ENCODE peak calls at places on chromosomes 4 and X, in nine cellular contexts. U is tibial artery; L is left ventricle myocardium inferior; V is effector memory CD4-positive, alpha-beta T cell; R is stomach; Q is testis; A is lung; W is Peyer's patch; Z is H9. P is an unnamed sample. For H3K9me3, the result is how much of the 10 kb centered on the place peaks cover.

GRCh38 chr4:139656614-139657486 is 8.8 kb upstream of the MGST2 start:
- DNase-seq in Z (peak), L (peak), U (peak), R (peak), Q (peak), V (peak), W (peak), A (peak), P (peak)

GRCh38 chr4:79445371-79445781 is 37.3 kb upstream of the GK2 start:
- DNase-seq in U (no peak), Z (no peak), A (no peak), L (no peak), Q (peak), W (no peak), R (no peak), V (no peak), P (no peak)

GRCh38 chrX:120468825-120469525 is at the start of gene LAMP2:
- DNase-seq in U (peak), V (peak), W (peak), Q (peak), A (peak), R (peak), L (peak), Z (peak), P (peak)

GRCh38 chr4:154124539-154125255 is 335.8 kb upstream of the SFRP2 start:
- DNase-seq in L (no peak), W (no peak), A (no peak), R (no peak), V (no peak), U (no peak), Q (no peak), Z (no peak), P (no peak)

GRCh38 chr4:106982711-106983211 is 53.4 kb downstream of the DKK2 start:
- DNase-seq in R (no peak), A (no peak), U (no peak), L (no peak), W (no peak), Q (no peak), Z (no peak), V (no peak), P (no peak)

GRCh38 chr4:172751550-172751949 is 417.1 kb upstream of the GALNT7 start:
- DNase-seq in V (no peak), A (no peak), L (no peak), Z (no peak), U (no peak), R (no peak), Q (no peak), W (no peak), P (no peak)

GRCh38 chrX:149512225-149512885 is 7.2 kb upstream of the IDS start:
- DNase-seq in V (peak), R (peak), Z (peak), Q (peak), L (peak), W (peak), U (no peak), A (no peak), P (no peak)

GRCh38 chrX:15334561-15334960 is 762 bp downstream of the PIGA start:
- DNase-seq in V (peak), Q (no peak), Z (no peak), W (no peak), A (no peak), U (no peak), R (no peak), L (no peak), P (peak)

GRCh38 chr4:101651778-101652177 is 138.8 kb upstream of the BANK1 start:
- DNase-seq in W (no peak), V (no peak), L (peak), R (no peak), U (no peak), A (no peak), Q (no peak), Z (no peak), P (no peak)

GRCh38 chr4:89661490-89661889 is 175.5 kb downstream of the SNCA start:
- DNase-seq in U (no peak), L (no peak), A (no peak), W (no peak), Z (no peak), Q (no peak), R (no peak), V (no peak), P (no peak)

GRCh38 chrX:154378059-154378798 is 866 bp upstream of the EMD start:
- DNase-seq in U (peak), W (no peak), A (peak), V (no peak), L (peak), Q (peak), R (peak), Z (peak), P (no peak)

GRCh38 chr4:105147226-105148151 is 813 bp downstream of the TET2 start:
- DNase-seq in U (no peak), R (peak), A (no peak), V (no peak), Q (peak), L (no peak), Z (peak), W (peak), P (no peak)

GRCh38 chr4:7295917-7296660 is 103.8 kb downstream of the SORCS2 start:
- DNase-seq in Z (no peak), U (no peak), V (no peak), W (no peak), R (no peak), A (peak), Q (peak), L (peak), P (no peak)

GRCh38 chr4:168641811-168642140 is 144.9 kb downstream of the PALLD start:
- DNase-seq in Z (no peak), W (no peak), L (no peak), V (no peak), U (no peak), R (no peak), A (no peak), Q (no peak), P (no peak)

GRCh38 chr4:116016201-116016600 is 902.8 kb upstream of the NDST4 start:
- DNase-seq in V (no peak), R (peak), L (no peak), W (no peak), Z (no peak), Q (no peak), U (no peak), A (no peak), P (no peak)

GRCh38 chr4:127782025-127782274 is 172 bp upstream of the HSPA4L start:
- DNase-seq in A (peak), Z (peak), W (peak), U (peak), L (peak), V (no peak), R (peak), Q (peak), P (no peak)

GRCh38 chrX:147803948-147804347 is 107.8 kb upstream of the FMR1 start:
- DNase-seq in R (no peak), Q (peak), W (no peak), Z (no peak), A (no peak), U (no peak), V (no peak), L (no peak), P (no peak)

GRCh38 chr4:139559692-139560091 is 3.7 kb upstream of the SETD7 start:
- DNase-seq in W (no peak), V (no peak), Z (peak), L (no peak), U (no peak), R (no peak), Q (no peak), A (no peak), P (no peak)

GRCh38 chr4:174058846-174059245 is 224.6 kb downstream of the FBXO8 start:
- DNase-seq in A (no peak), U (no peak), Z (no peak), R (no peak), W (no peak), V (no peak), Q (no peak), L (no peak), P (no peak)

GRCh38 chr4:95293014-95293413 is 255.8 kb downstream of the UNC5C start:
- DNase-seq in U (no peak), V (no peak), W (no peak), Z (no peak), L (no peak), R (no peak), A (no peak), Q (no peak), P (no peak)

GRCh38 chr4:34181311-34181808 is 2063.0 kb downstream of the ARAP2 start:
- DNase-seq in L (no peak), V (no peak), W (no peak), R (no peak), Z (no peak), Q (no peak), U (no peak), A (no peak), P (no peak)

GRCh38 chr4:148214529-148215166 is 227.6 kb downstream of the NR3C2 start:
- DNase-seq in Q (no peak), U (peak), A (no peak), W (no peak), Z (no peak), V (no peak), R (no peak), L (peak), P (no peak)

GRCh38 chrX:136304493-136304892 is 3.7 kb downstream of the ADGRG4 start:
- DNase-seq in Q (no peak), W (no peak), Z (no peak), R (no peak), L (no peak), A (no peak), U (no peak), V (no peak), P (no peak)

GRCh38 chrX:13364230-13364629 is 44.4 kb upstream of the ATXN3L start:
- DNase-seq in Z (no peak), R (no peak), A (no peak), Q (no peak), L (no peak), V (no peak), U (no peak), W (no peak), P (no peak)

GRCh38 chrX:97401154-97401553 is 517.4 kb downstream of the RPA4 start:
- DNase-seq in A (no peak), Z (no peak), L (no peak), U (no peak), Q (no peak), W (no peak), R (no peak), V (no peak), P (no peak)

GRCh38 chr4:176690716-176691115 is 102.0 kb downstream of the VEGFC start:
- DNase-seq in A (no peak), U (no peak), Z (no peak), V (no peak), W (no peak), Q (no peak), L (no peak), R (no peak), P (no peak)

GRCh38 chr4:86013623-86014022 is 346.2 kb downstream of the MAPK10 start:
- DNase-seq in U (no peak), V (no peak), R (no peak), Z (no peak), L (no peak), A (no peak), Q (no peak), W (no peak), P (no peak)

GRCh38 chr4:119040711-119041185 is 94.9 kb upstream of the MYOZ2 start:
- DNase-seq in A (no peak), W (no peak), V (no peak), Q (no peak), L (no peak), Z (peak), R (no peak), U (no peak), P (no peak)

GRCh38 chr4:167119392-167119791 is 114.9 kb downstream of the SPOCK3 start:
- DNase-seq in R (no peak), Z (no peak), U (no peak), Q (no peak), A (no peak), L (no peak), W (no peak), V (no peak), P (no peak)

DNA sequence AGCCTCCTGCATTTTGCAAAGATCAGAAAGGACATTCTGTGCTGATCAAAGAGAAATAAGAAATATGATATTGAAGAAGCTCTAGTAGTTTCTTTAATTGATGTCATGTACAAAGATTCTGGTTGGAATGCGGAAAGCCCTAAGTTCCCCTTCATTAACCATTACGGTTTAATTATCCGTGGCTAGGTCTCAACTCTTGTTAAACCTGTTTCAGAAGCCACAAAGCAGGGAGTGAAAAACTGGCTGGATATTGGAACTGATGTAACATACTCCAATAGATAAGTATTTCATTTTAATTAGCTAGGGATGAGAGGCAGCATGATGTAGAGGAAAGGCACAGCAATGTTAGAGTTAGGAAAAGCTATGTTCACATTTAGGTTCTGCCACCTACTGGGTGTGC is 55.7 kb downstream of the SPANXN3 start:
- DNase-seq in V (no peak), W (no peak), R (no peak), L (no peak), U (no peak), Z (no peak), Q (no peak), A (no peak), P (no peak)
- H3K9me3 ChIP-seq in V (under half), W (under half), R (under half), L (under half), U (under half), Z (under half), Q (under half), A (under half), P (under half)

GRCh38 chr4:8736083-8736825 is 135.4 kb downstream of the HMX1 start:
- DNase-seq in Q (no peak), A (no peak), L (no peak), W (no peak), U (no peak), R (no peak), V (no peak), Z (no peak), P (no peak)
- H3K9me3 ChIP-seq in Q (under half), A (under half), L (under half), W (under half), U (under half), R (under half), V (under half), Z (under half), P (under half)

DNA sequence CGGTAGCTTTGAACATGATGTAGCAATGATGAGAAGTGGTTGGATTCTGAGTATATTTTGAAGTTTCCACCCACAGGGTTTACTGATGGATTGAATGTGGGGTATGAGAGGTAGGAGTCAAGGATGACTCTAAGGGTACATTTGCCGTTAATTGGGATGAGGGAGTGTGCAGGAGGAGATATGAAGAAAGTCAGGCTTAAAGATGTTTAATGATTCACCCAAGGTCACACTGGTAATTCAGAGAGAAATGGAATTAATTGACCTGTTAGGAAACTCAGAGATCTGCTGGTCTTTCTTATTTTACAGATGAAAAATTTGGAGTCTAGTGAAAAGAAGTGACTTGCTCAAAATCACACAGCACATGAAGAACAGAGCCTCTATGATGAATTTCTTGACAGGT is 390.7 kb downstream of the GBA3 start:
- DNase-seq in L (no peak), A (no peak), U (no peak), R (no peak), Z (no peak), W (no peak), V (no peak), Q (no peak), P (no peak)
- H3K9me3 ChIP-seq in L (under half), A (under half), U (under half), R (under half), Z (under half), W (under half), V (under half), Q (under half), P (under half)

DNA sequence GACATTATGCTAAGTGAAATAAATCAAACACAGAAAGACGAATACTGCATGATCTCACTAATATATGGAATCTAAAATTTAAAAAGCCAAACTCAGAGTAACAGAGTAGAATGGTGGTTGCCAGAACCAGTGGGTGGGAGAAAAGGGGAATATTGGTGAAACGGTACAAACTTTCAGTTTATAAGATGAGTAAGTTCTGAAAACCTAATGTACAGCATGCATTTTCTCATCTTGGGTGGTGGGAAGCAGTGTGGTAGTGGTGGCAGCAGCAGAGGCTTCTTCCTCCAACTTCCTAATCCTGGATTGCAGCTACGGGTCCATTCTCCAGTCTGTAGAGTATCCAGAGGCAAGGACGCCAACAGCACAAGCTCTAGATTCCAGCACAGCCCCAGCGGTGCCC is 12.5 kb downstream of the FRYL start:
- DNase-seq in W (no peak), Z (no peak), R (no peak), L (no peak), V (no peak), A (no peak), U (no peak), Q (no peak), P (no peak)
- H3K9me3 ChIP-seq in W (under half), Z (under half), R (under half), L (under half), V (under half), A (under half), U (under half), Q (under half), P (under half)

DNA sequence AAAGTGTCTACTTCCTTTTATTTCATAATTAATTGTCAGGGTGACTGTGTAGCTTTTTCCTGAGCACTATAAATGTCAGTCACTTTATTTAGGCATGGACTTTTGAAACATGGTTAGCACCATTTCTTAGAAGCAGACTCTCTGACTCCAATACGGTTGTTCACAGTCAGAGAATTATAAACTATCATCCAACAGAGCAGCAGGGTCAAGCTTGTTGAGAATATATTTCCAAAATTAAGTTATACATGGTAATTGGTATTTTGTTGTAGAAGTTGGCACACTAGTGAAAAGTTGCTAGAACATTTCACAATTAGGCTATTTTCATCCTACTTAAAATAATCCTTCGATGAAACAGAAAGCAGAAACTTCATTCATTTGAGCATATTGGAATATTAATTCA is 1155.5 kb upstream of the IGFBP7 start:
- DNase-seq in V (no peak), R (no peak), Z (no peak), A (no peak), L (no peak), W (no peak), U (no peak), Q (no peak), P (no peak)
- H3K9me3 ChIP-seq in V (under half), R (under half), Z (under half), A (under half), L (under half), W (under half), U (under half), Q (under half), P (under half)

DNA sequence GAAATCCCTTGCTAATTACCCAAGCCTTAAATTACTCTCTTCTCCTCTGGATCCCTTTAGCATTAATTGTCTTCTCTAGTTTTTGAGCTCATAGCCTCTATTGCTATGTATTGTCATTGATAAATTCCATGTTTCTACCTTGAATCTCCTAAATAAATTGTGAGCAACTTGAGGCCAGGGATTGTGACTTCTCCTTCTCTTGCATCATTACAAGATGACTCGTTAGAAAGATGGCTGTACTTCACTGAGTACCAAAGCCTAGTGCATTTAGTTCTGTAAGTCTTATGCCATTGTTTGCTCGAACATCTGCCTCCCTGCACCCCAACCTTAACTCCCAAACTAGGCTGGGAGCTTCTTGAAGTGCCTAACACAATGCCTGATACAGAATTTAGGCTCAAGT is 15.3 kb downstream of the VSIG4 start:
- DNase-seq in W (no peak), Q (no peak), L (no peak), U (no peak), V (no peak), Z (no peak), R (no peak), A (no peak), P (no peak)
- H3K9me3 ChIP-seq in W (under half), Q (under half), L (under half), U (under half), V (under half), Z (half or more), R (under half), A (under half), P (under half)

GRCh38 chr4:64407000-64407399 is 2.2 kb downstream of the TECRL start:
- DNase-seq in R (no peak), A (no peak), Z (no peak), L (no peak), U (no peak), V (no peak), Q (no peak), W (no peak), P (no peak)
- H3K9me3 ChIP-seq in R (under half), A (under half), Z (under half), L (under half), U (under half), V (under half), Q (under half), W (under half), P (under half)

GRCh38 chrX:17040711-17041110 is 94.3 kb downstream of the REPS2 start:
- DNase-seq in R (no peak), V (no peak), U (no peak), Z (no peak), A (no peak), W (no peak), L (no peak), Q (no peak), P (no peak)

GRCh38 chrX:17038277-17038676 is 91.8 kb downstream of the REPS2 start:
- DNase-seq in Z (no peak), U (no peak), A (peak), L (no peak), R (no peak), Q (no peak), W (no peak), V (no peak), P (no peak)

GRCh38 chrX:17038681-17039161 is 92.3 kb downstream of the REPS2 start:
- DNase-seq in Q (peak), Z (no peak), L (no peak), A (no peak), W (no peak), R (no peak), U (no peak), V (no peak), P (no peak)

GRCh38 chrX:17042046-17042445 is 95.6 kb downstream of the REPS2 start:
- DNase-seq in W (no peak), U (no peak), R (no peak), A (no peak), L (no peak), Z (no peak), Q (no peak), V (no peak), P (no peak)

GRCh38 chrX:17039826-17040225 is 93.4 kb downstream of the REPS2 start:
- DNase-seq in V (no peak), U (no peak), R (no peak), A (no peak), Z (no peak), L (no peak), Q (no peak), W (no peak), P (no peak)
- H3K9me3 ChIP-seq in V (under half), U (under half), R (under half), A (under half), Z (under half), L (under half), Q (under half), W (under half), P (under half)

DNA sequence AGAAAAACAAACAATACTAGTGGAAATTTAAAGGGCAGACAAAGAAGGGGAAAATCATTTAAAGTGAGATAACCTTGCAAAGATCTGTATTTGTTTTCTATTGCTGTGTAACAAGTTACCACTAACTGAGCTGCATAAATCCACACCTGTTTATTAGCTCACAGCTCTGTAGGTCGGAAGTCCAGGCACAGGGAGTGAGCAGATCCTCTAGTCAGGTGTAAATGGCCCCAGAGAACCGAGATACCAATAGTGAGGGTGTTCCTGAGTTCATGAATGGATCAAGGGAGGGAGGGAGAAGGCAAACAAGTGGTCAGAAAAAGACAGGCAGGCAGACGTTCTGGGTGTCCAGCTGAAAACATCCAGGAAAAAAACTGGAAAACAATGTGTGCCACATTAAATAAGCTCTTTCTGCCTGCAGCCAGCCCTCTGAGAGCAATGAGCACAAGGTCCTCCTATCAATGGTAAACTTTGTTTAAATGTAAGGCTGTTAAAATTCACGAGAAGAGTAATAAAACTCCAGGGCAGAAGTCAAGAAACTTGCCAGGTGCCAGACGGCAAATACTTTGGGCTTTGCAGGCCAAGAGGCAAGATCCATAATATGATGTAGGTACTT is 25.0 kb downstream of the ADGRA3 start:
- DNase-seq in A (no peak), R (no peak), Q (no peak), L (no peak), W (no peak), Z (no peak), U (no peak), V (no peak), P (no peak)
- H3K9me3 ChIP-seq in A (under half), R (under half), Q (under half), L (under half), W (under half), Z (under half), U (under half), V (under half), P (under half)